ENCODE peak calls at places on chromosomes 4 and X, in eight cellular contexts. G, K, X, H, Z, S, B and V are unnamed samples.

GRCh38 chrX:68842781-68843581 is 14.2 kb downstream of the EFNB1 start:
- DNase-seq in G (no peak), K (peak), X (no peak), H (peak), Z (no peak), S (no peak), B (no peak), V (no peak)

GRCh38 chrX:30308263-30309138 is 689 bp downstream of the NR0B1 start:
- DNase-seq in G (no peak), K (no peak), X (no peak), H (no peak), Z (no peak), S (no peak), B (no peak), V (no peak)

GRCh38 chrX:149495573-149496071 is 9.5 kb downstream of the IDS start:
- DNase-seq in G (no peak), K (no peak), X (no peak), H (peak), Z (no peak), S (no peak), B (no peak), V (no peak)

GRCh38 chr4:41611881-41612871 is 74.2 kb downstream of the LIMCH1 start:
- DNase-seq in G (no peak), K (no peak), X (peak), H (peak), Z (no peak), S (peak), B (peak), V (no peak)

GRCh38 chr4:177255359-177255758 is 54.3 kb upstream of the NEIL3 start:
- DNase-seq in G (no peak), K (no peak), X (no peak), H (no peak), Z (no peak), S (no peak), B (no peak), V (no peak)

GRCh38 chrX:74349387-74349786 is 45.4 kb downstream of the ZCCHC13 start:
- DNase-seq in G (no peak), K (no peak), X (no peak), H (peak), Z (no peak), S (no peak), B (no peak), V (no peak)

GRCh38 chr4:150769845-150770244 is 187.9 kb downstream of the MAB21L2 start:
- DNase-seq in G (no peak), K (no peak), X (no peak), H (peak), Z (no peak), S (no peak), B (no peak), V (no peak)

GRCh38 chr4:106032851-106033286 is 137.6 kb downstream of the NPNT start:
- DNase-seq in G (no peak), K (no peak), X (no peak), H (peak), Z (no peak), S (no peak), B (no peak), V (peak)

GRCh38 chr4:40262079-40262528 is 65.3 kb downstream of the RHOH start:
- DNase-seq in G (no peak), K (no peak), X (no peak), H (no peak), Z (no peak), S (no peak), B (no peak), V (no peak)

GRCh38 chrX:11367609-11368430 is 74.6 kb downstream of the AMELX start:
- DNase-seq in G (no peak), K (no peak), X (no peak), H (peak), Z (no peak), S (no peak), B (no peak), V (no peak)

GRCh38 chr4:138839574-138839973 is 176.0 kb upstream of the NOCT start:
- DNase-seq in G (no peak), K (no peak), X (no peak), H (no peak), Z (no peak), S (no peak), B (no peak), V (no peak)

GRCh38 chr4:109912706-109913621 is at the start of gene EGF:
- DNase-seq in G (no peak), K (no peak), X (no peak), H (peak), Z (no peak), S (peak), B (no peak), V (no peak)

GRCh38 chr4:139767168-139767567 is 101.5 kb downstream of the MGST2 start:
- DNase-seq in G (no peak), K (no peak), X (no peak), H (no peak), Z (peak), S (no peak), B (no peak), V (no peak)

GRCh38 chr4:62709618-62710252 is 1509.6 kb downstream of the ADGRL3 start:
- DNase-seq in G (no peak), K (no peak), X (no peak), H (peak), Z (no peak), S (no peak), B (no peak), V (no peak)

GRCh38 chr4:98374643-98375042 is 113.5 kb downstream of the RAP1GDS1 start:
- DNase-seq in G (no peak), K (no peak), X (no peak), H (no peak), Z (no peak), S (no peak), B (no peak), V (no peak)

GRCh38 chr4:1576961-1577814 is 106.9 kb downstream of the FAM53A start:
- DNase-seq in G (peak), K (no peak), X (no peak), H (no peak), Z (no peak), S (peak), B (no peak), V (no peak)

GRCh38 chr4:141066690-141067089 is 66.6 kb downstream of the RNF150 start:
- DNase-seq in G (no peak), K (no peak), X (no peak), H (no peak), Z (no peak), S (no peak), B (no peak), V (no peak)

GRCh38 chr4:20017035-20017434 is 234.7 kb upstream of the SLIT2 start:
- DNase-seq in G (no peak), K (no peak), X (no peak), H (no peak), Z (no peak), S (no peak), B (no peak), V (no peak)

GRCh38 chr4:90958256-90958895 is 831.2 kb downstream of the CCSER1 start:
- DNase-seq in G (peak), K (no peak), X (no peak), H (peak), Z (no peak), S (no peak), B (no peak), V (no peak)

GRCh38 chr4:128461300-128462103 is 173.9 kb upstream of the PGRMC2 start:
- DNase-seq in G (no peak), K (no peak), X (no peak), H (peak), Z (no peak), S (no peak), B (no peak), V (no peak)

GRCh38 chr4:53987761-53988171 is 76.6 kb downstream of the CHIC2 start:
- DNase-seq in G (no peak), K (no peak), X (no peak), H (peak), Z (no peak), S (no peak), B (no peak), V (no peak)

GRCh38 chr4:165048170-165048569 is 5.5 kb upstream of the TRIM75 start:
- DNase-seq in G (no peak), K (no peak), X (no peak), H (no peak), Z (no peak), S (no peak), B (no peak), V (no peak)

GRCh38 chr4:3418029-3418762 is 23.6 kb upstream of the HGFAC start:
- DNase-seq in G (peak), K (peak), X (peak), H (no peak), Z (no peak), S (peak), B (no peak), V (no peak)

GRCh38 chr4:175514174-175514573 is 297.9 kb downstream of the GPM6A start:
- DNase-seq in G (no peak), K (no peak), X (no peak), H (no peak), Z (no peak), S (no peak), B (no peak), V (no peak)

GRCh38 chrX:57286507-57287251 is at the start of gene FAAH2:
- DNase-seq in G (peak), K (peak), X (no peak), H (peak), Z (no peak), S (no peak), B (peak), V (no peak)

GRCh38 chr4:64899563-64899962 is 490.3 kb upstream of the TECRL start:
- DNase-seq in G (no peak), K (no peak), X (no peak), H (no peak), Z (no peak), S (no peak), B (no peak), V (no peak)

GRCh38 chr4:2716236-2716635 is 39.9 kb downstream of the TNIP2 start:
- DNase-seq in G (no peak), K (no peak), X (no peak), H (no peak), Z (no peak), S (no peak), B (no peak), V (no peak)

GRCh38 chr4:174578366-174578765 is 56.1 kb upstream of the HPGD start:
- DNase-seq in G (no peak), K (no peak), X (no peak), H (peak), Z (no peak), S (no peak), B (no peak), V (no peak)

GRCh38 chr4:153156263-153156662 is 48.0 kb upstream of the TRIM2 start:
- DNase-seq in G (no peak), K (no peak), X (no peak), H (no peak), Z (no peak), S (no peak), B (no peak), V (no peak)

GRCh38 chr4:41644288-41644914 is 104.1 kb downstream of the PHOX2B start:
- DNase-seq in G (no peak), K (peak), X (peak), H (peak), Z (no peak), S (peak), B (peak), V (no peak)

GRCh38 chr4:3304831-3305609 is 12.2 kb downstream of the RGS12 start:
- DNase-seq in G (no peak), K (peak), X (peak), H (no peak), Z (no peak), S (no peak), B (no peak), V (no peak)

GRCh38 chr4:140971077-140971792 is 162.0 kb downstream of the RNF150 start:
- DNase-seq in G (no peak), K (no peak), X (no peak), H (no peak), Z (no peak), S (no peak), B (no peak), V (no peak)

GRCh38 chr4:185567828-185568442 is 32.6 kb upstream of the PDLIM3 start:
- DNase-seq in G (no peak), K (no peak), X (no peak), H (no peak), Z (no peak), S (peak), B (peak), V (peak)

GRCh38 chrX:132393090-132393884 is 95.6 kb downstream of the MBNL3 start:
- DNase-seq in G (no peak), K (no peak), X (no peak), H (peak), Z (no peak), S (no peak), B (no peak), V (no peak)
- TF ChIP-seq CTCF in G (no peak), K (no peak), X (no peak), H (no peak), Z (no peak), S (no peak), B (no peak), V (no peak)

GRCh38 chr4:154559931-154560801 is 2.6 kb upstream of the FGB start:
- DNase-seq in G (no peak), K (no peak), X (no peak), H (no peak), Z (no peak), S (no peak), B (no peak), V (no peak)

GRCh38 chr4:154562697-154563254 is at the start of gene FGB:
- DNase-seq in G (no peak), K (no peak), X (no peak), H (no peak), Z (no peak), S (no peak), B (no peak), V (no peak)

GRCh38 chr4:154564311-154564710 is 1.5 kb downstream of the FGB start:
- DNase-seq in G (no peak), K (no peak), X (no peak), H (peak), Z (no peak), S (no peak), B (no peak), V (no peak)

GRCh38 chr4:154560824-154561231 is 2.0 kb upstream of the FGB start:
- DNase-seq in G (peak), K (no peak), X (no peak), H (peak), Z (no peak), S (no peak), B (no peak), V (no peak)

DNA sequence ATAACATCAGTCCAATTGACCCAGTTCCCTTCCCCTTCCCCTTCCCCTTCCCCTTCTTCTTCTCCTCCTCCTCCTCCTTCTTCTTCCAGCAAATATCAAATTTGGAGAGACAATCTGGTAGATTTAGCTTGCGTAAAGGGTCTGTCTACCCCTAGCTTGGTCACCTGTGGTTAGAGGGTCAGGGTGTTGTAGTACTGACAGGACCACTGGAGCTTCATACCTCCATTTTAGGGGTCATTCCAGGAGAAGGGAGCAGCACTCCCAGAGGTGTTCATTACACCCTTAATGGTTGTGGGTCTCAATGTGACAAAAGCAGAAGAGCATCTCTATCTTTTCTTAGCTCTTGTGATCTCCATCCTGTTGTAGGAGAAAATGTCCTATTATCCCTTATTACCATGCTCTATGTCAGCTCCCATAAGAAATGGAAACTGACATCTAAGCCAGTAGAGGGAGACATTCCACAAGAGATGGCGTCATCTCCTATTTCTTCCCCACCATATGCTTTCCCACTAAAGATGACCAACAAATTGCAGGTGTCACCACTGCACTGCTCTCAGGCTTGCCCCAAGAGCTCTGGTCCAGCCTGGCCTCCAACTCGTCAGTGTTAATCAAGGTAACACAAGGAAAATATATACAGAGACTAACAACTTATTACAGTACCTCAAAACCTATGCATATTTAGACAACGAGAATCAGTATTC is 3.5 kb upstream of the FGB start:
- DNase-seq in G (no peak), K (no peak), X (no peak), H (peak), Z (no peak), S (no peak), B (no peak), V (no peak)
- TF ChIP-seq CTCF in G (peak), K (peak), X (peak), H (peak), Z (peak), S (peak), B (peak), V (peak)

GRCh38 chrX:108139303-108139702 is 47.7 kb downstream of the ATG4A start:
- DNase-seq in G (no peak), K (no peak), X (no peak), H (peak), Z (no peak), S (no peak), B (no peak), V (no peak)
- TF ChIP-seq CTCF in G (peak), K (peak), X (peak), H (peak), Z (peak), S (peak), B (no peak), V (peak)

DNA sequence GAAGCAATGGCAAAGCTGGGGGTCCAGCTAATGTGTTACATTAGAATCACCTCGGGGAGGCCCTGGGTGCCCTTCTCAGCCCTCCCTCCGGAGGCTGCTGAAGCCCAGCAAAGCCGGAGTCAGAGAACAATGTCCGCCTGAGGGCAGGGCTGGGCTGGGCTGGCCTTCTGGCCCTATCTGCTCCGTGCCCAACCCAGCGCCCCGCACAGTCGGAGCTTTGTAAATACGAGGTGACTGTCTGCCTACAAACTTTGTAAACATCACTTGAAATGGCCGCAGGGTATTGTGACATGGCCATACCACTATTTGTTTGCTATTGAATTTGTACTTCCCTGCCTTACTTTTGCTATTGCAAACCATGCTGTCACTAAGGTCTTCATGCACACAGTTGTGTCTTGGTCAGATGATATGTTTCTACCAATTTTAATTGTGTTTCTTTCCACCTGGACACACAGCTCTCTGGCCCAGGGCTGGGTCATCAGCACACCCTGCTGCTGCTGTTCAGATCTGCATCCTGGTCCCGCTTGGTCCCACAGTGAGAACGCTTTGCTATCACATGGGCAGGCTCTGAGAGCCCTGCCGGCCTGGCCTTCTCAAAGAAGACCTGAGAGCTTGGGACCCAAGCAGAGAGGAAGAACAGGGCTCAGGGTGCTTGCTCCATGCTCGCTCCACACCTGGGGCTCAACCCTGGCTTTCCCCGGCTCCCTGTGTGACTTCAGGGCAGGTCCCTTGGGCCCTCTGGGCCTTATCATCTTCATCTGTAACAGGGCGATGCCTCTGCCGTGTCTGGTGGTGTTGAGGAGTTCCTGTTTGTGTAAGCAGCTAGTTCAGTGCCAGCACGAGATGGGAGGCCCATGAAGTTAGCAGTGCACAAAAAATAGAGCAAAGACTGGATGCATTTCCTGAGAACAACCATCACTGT is 2.2 kb downstream of the S100P start:
- DNase-seq in G (no peak), K (no peak), X (no peak), H (no peak), Z (no peak), S (no peak), B (peak), V (no peak)
- TF ChIP-seq CTCF in G (no peak), K (no peak), X (no peak), H (peak), Z (no peak), S (no peak), B (no peak), V (no peak)

DNA sequence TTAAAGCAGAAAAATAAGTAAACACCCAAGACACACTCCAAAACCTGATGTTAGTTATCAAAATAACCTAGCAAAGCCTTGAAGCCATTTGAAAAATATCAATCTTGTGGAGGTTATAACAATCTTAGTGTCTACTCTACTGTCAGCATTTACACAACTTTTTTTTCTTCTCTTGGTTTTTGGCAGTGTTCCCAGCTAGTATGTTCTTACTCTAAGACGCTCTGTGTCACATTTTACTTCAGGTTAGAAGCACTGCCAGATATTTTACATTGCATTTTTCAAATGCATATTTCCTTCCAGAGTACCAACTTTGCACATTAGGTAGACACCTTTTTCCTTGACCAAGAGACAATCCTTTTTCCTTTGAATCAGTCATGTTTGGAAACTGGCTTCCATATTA is 114.0 kb upstream of the INPP4B start:
- DNase-seq in G (no peak), K (no peak), X (no peak), H (peak), Z (no peak), S (no peak), B (no peak), V (no peak)
- TF ChIP-seq CTCF in G (no peak), K (no peak), X (no peak), H (no peak), Z (no peak), S (no peak), B (no peak), V (no peak)